ENCODE peak calls at places on chromosomes 7 and 10, in four cellular contexts. R is hepatocyte, W is esophagus muscularis mucosa, I is AML-193. K is an unnamed sample.

GRCh38 chr7:43553999-43554398 is 28.9 kb upstream of the STK17A start:
- DNase-seq in R (no peak), W (peak), I (peak), K (peak)

GRCh38 chr10:120980316-120980975 is 129.3 kb downstream of the WDR11 start:
- DNase-seq in R (no peak), W (no peak), I (no peak), K (no peak)

GRCh38 chr10:96038476-96039387 is 4.7 kb upstream of the CCNJ start:
- DNase-seq in R (no peak), W (no peak), I (no peak), K (no peak)

GRCh38 chr10:6431186-6431585 is 148.9 kb downstream of the PRKCQ start:
- DNase-seq in R (no peak), W (no peak), I (no peak), K (no peak)

GRCh38 chr10:42960491-42961155 is 116.2 kb upstream of the RET start:
- DNase-seq in R (peak), W (peak), I (no peak), K (no peak)

GRCh38 chr7:101954494-101954893 is 137.1 kb downstream of the CUX1 start:
- DNase-seq in R (no peak), W (no peak), I (no peak), K (no peak)

GRCh38 chr7:25788961-25789620 is 362.9 kb upstream of the NFE2L3 start:
- DNase-seq in R (no peak), W (peak), I (no peak), K (no peak)

GRCh38 chr10:19719320-19719719 is 96.9 kb upstream of the PLXDC2 start:
- DNase-seq in R (peak), W (no peak), I (no peak), K (no peak)

GRCh38 chr10:43667317-43667731 is 18.6 kb upstream of the ZNF32 start:
- DNase-seq in R (peak), W (no peak), I (no peak), K (no peak)

GRCh38 chr10:97543025-97543546 is 29.5 kb upstream of the ANKRD2 start:
- DNase-seq in R (peak), W (no peak), I (peak), K (peak)

GRCh38 chr7:30313348-30313747 is 29.0 kb downstream of the ZNRF2 start:
- DNase-seq in R (no peak), W (no peak), I (no peak), K (no peak)

GRCh38 chr10:115092555-115093285 is 445 bp upstream of the ATRNL1 start:
- DNase-seq in R (peak), W (no peak), I (no peak), K (no peak)

GRCh38 chr10:71243756-71244637 is 31.6 kb downstream of the UNC5B start:
- DNase-seq in R (no peak), W (no peak), I (no peak), K (no peak)

GRCh38 chr10:43078986-43079273 is 2.1 kb downstream of the RET start:
- DNase-seq in R (peak), W (no peak), I (no peak), K (no peak)

GRCh38 chr10:84348431-84348830 is 20.0 kb downstream of the CCSER2 start:
- DNase-seq in R (no peak), W (no peak), I (no peak), K (no peak)

GRCh38 chr10:126387041-126387908 is 1.0 kb downstream of the ADAM12 start:
- DNase-seq in R (peak), W (peak), I (no peak), K (no peak)

GRCh38 chr10:88386204-88386877 is 196.8 kb downstream of the RNLS start:
- DNase-seq in R (peak), W (no peak), I (no peak), K (no peak)

GRCh38 chr7:21028186-21028989 is 241.7 kb upstream of the SP8 start:
- DNase-seq in R (peak), W (no peak), I (no peak), K (no peak)

GRCh38 chr7:96501318-96501717 is 179.4 kb upstream of the SLC25A13 start:
- DNase-seq in R (no peak), W (no peak), I (no peak), K (no peak)

GRCh38 chr10:91756286-91756685 is 41.9 kb upstream of the TNKS2 start:
- DNase-seq in R (no peak), W (no peak), I (peak), K (no peak)

GRCh38 chr10:4213441-4213840 is 428.4 kb upstream of the KLF6 start:
- DNase-seq in R (no peak), W (no peak), I (no peak), K (no peak)

GRCh38 chr7:11831727-11832495 is at the start of gene THSD7A:
- DNase-seq in R (peak), W (no peak), I (no peak), K (no peak)

GRCh38 chr7:55018361-55019328 is at the start of gene EGFR:
- DNase-seq in R (peak), W (peak), I (no peak), K (no peak)

GRCh38 chr7:98870071-98870651 is 347 bp upstream of the TMEM130 start:
- DNase-seq in R (peak), W (no peak), I (peak), K (peak)

GRCh38 chr7:22663319-22663718 is 63.7 kb upstream of the IL6 start:
- DNase-seq in R (no peak), W (no peak), I (no peak), K (no peak)

GRCh38 chr10:127877116-127877515 is 15.6 kb downstream of the CLRN3 start:
- DNase-seq in R (no peak), W (no peak), I (no peak), K (no peak)

GRCh38 chr10:80075781-80076180 is 2.7 kb upstream of the TMEM254 start:
- DNase-seq in R (no peak), W (no peak), I (no peak), K (no peak)

GRCh38 chr7:133854739-133855138 is 272.4 kb upstream of the LRGUK start:
- DNase-seq in R (peak), W (no peak), I (peak), K (peak)

GRCh38 chr10:80110986-80111385 is 21.5 kb upstream of the PLAC9 start:
- DNase-seq in R (no peak), W (no peak), I (no peak), K (no peak)

GRCh38 chr7:110850239-110850638 is 240.7 kb upstream of the LRRN3 start:
- DNase-seq in R (no peak), W (no peak), I (no peak), K (no peak)

GRCh38 chr10:51288511-51288910 is 214.2 kb downstream of the PRKG1 start:
- DNase-seq in R (no peak), W (no peak), I (no peak), K (no peak)

GRCh38 chr10:103917326-103918052 is 495 bp downstream of the STN1 start:
- DNase-seq in R (peak), W (no peak), I (peak), K (peak)

GRCh38 chr10:132452216-132452650 is 55.2 kb downstream of the PWWP2B start:
- DNase-seq in R (no peak), W (no peak), I (peak), K (no peak)

GRCh38 chr10:83764681-83765080 is 374.6 kb upstream of the GHITM start:
- DNase-seq in R (peak), W (no peak), I (no peak), K (no peak)

GRCh38 chr7:50664461-50664922 is 99.3 kb upstream of the DDC start:
- DNase-seq in R (no peak), W (no peak), I (no peak), K (no peak)

GRCh38 chr7:155052982-155053381 is 17.1 kb upstream of the HTR5A start:
- DNase-seq in R (no peak), W (no peak), I (no peak), K (no peak)

GRCh38 chr10:70135684-70136083 is 3.1 kb upstream of the AIFM2 start:
- DNase-seq in R (no peak), W (no peak), I (no peak), K (no peak)

GRCh38 chr10:93746844-93747284 is 10.9 kb upstream of the LGI1 start:
- DNase-seq in R (peak), W (no peak), I (no peak), K (no peak)

GRCh38 chr10:97708167-97708566 is 5.4 kb upstream of the MARVELD1 start:
- DNase-seq in R (no peak), W (no peak), I (no peak), K (no peak)